ENCODE peak calls at places on chromosomes 16 and 17, in seven cellular contexts. B is HCT116, A is stomach, P is uterus, D is A549, X is gastrocnemius medialis, I is IMR-90. H is an unnamed sample.
A peak's percentile ranks its signal among the peaks of the same experiment; 100 is the strongest.

GRCh38 chr16:61934591-61934990 is 101.6 kb downstream of the CDH8 start:
- DNase-seq in B (no peak), A (no peak), P (no peak), D (no peak), X (no peak), I (no peak), H (no peak)

GRCh38 chr16:87411375-87412271 is 19.5 kb downstream of the MAP1LC3B start:
- DNase-seq in B (no peak), A (no peak), P (no peak), D (no peak), X (no peak), I (no peak), H (no peak)

GRCh38 chr17:48725005-48725293 is 2.0 kb downstream of the PRAC2 start:
- DNase-seq in B (no peak), A (no peak), P (no peak), D (no peak), X (no peak), I (no peak), H (no peak)

GRCh38 chr17:36825956-36826350 is 111.3 kb upstream of the LHX1 start:
- DNase-seq in B (no peak), A (no peak), P (no peak), D (no peak), X (no peak), I (no peak), H (no peak)

GRCh38 chr17:55605705-55606104 is 94.5 kb upstream of the SMIM36 start:
- DNase-seq in B (no peak), A (no peak), P (no peak), D (no peak), X (no peak), I (no peak), H (no peak)

GRCh38 chr17:64658931-64659330 is 3.2 kb downstream of the SMURF2 start:
- DNase-seq in B (no peak), A (no peak), P (no peak), D (peak; percentile 39), X (no peak), I (peak; percentile 90), H (no peak)

GRCh38 chr17:57045868-57046671 is 39.0 kb upstream of the AKAP1 start:
- DNase-seq in B (no peak), A (peak; percentile 70), P (no peak), D (no peak), X (peak; percentile 45), I (no peak), H (no peak)

GRCh38 chr17:46198233-46198632 is 5.0 kb upstream of the KANSL1 start:
- DNase-seq in B (no peak), A (no peak), P (no peak), D (no peak), X (no peak), I (no peak), H (no peak)

GRCh38 chr16:24671455-24671954 is 57.9 kb upstream of the TNRC6A start:
- DNase-seq in B (no peak), A (no peak), P (peak; percentile 27), D (no peak), X (no peak), I (no peak), H (no peak)

DNA sequence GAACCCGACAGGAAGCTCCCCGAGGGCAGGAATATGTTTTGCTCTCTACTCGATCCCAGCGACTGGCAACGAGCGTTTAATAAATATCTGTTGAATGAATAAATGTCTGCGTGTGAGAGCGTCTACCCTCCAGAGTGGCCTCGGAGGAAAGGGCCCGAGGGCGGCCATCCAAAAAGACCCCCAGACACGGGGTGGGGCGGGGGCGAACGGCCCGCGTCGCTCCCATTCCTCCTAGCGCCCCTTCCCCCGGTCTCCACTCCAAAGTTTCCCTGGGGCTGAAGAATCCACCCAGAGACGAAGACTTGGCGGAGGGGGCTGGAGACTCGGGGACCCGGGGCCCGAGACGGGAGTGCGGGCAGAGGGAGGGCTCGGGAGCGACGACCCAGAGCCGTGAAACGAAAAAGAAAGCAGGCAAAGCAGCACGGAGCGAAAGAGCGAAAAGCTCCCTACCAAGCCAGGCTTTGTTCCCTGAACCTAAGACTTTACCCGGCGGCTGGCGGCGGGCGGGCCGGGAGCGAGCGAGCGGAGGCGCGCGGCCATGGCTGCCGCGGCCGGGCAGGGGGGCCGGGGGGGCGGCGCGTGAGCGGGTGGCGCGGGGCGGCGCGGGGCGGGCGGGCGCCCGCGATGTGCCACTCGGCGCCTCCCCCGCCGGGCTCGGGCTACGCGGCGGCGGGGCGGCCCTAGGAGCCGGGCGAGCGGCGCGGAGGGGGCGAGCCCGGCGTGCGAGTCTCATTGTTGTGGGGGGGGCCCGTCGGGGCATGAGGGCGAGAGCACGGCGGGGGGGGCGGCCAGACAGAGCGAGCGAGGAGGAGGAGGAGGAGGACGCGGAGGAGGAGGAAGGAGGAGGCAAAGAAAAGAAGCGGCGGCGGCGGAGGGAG is at the start of gene MLLT6:
- DNase-seq in B (no peak), A (peak; percentile 82), P (peak; percentile 80), D (peak; percentile 85), X (peak; percentile 75), I (peak; percentile 71), H (peak; percentile 84)
- TF ChIP-seq POLR2A in B (no peak), A (no peak), P (no peak), D (peak; percentile 40), X (peak; percentile 62), I (no peak), H (peak; percentile 37)

DNA sequence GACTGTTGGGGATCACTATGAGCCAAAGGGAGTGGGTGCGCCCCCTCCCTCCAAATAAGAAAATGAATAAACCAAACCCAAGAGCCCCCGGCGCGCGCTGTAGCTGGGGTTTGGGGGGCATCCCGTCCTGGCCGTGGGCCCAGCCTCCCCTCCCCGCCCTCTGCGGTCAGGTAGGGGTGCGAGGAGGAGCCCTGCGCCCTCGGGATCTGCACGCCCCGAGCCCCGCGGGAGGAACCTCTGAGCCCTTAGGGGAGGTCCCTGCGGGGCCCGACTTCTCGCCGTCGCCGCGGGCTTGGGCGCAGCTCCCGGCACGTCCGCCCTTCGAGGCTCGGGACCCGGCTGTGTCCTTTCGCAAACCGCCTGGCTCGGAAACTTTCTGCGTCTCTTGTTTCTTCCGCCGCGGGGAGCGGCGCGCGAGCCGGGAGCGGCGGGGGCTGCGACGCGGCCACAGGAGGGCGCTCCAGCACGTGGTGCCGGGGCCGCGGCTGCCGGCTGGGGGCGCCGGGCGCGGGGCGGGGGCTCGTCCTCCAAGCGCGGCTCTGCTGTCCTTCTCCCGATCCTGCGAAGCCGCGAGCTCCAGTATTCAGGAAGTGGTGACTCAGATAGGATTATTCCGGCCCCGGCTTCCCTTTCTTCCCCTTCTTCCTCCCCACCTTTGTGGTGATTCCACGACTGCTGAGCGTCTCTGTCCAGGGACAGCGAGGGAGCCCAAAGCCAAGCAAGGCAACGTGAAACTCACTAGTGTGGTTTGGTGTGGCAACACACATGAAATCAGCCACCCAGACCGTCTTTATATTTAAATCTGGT is 1.6 kb downstream of the PITPNC1 start:
- DNase-seq in B (peak; percentile 56), A (peak; percentile 80), P (peak; percentile 63), D (peak; percentile 75), X (peak; percentile 79), I (peak; percentile 82), H (peak; percentile 84)
- TF ChIP-seq POLR2A in B (no peak), A (no peak), P (peak; percentile 60), D (no peak), X (peak; percentile 82), I (peak; percentile 52), H (no peak)

DNA sequence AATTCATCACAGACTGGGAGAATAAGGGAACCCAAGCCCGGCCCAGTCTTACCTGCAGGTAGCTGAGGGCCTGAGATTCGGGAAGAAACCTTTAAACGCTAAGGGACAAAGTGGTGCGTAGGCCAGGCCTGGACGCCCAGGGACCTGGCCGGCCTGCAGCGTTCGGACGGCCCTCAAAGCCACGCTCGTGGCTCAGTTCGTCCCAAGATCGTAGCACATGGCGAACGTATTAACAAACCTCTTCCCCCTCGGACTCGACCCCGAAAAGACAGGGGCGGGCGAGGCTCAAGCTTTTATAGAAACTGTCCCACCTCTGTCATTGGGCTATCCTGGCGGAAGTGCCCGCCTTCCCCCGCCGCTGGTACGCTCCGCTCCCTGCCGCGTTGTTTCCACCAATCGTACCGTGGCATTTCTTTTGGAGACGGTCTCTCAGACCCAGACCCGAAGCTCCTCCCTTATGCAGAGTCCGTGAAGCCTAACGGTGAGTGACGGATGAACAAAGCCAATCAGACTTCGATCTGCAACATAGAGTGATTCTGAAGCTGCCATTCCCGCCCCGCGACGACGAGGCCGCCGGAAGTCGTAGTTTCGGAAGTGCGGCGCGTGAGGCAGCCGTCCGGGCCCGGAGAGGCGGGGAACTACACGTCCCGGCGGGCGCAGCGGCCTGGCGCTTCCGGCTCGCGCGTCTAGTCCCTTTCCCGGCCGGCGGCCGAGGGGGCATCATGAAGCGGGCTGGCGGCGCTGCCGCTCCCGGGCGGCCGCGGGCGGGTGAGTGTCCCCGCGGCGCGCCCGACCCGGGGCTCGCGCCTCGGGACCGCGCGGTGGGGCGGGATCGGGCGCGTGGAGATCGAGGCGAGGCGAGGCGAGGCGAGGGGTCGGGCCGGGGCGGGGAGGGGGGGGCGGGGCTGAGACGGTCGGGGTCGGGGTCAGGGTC is at the start of gene TRAF7:
- DNase-seq in B (peak; percentile 100), A (peak; percentile 98), P (peak; percentile 100), D (peak; percentile 100), X (peak; percentile 100), I (peak; percentile 100), H (peak; percentile 100)
- TF ChIP-seq POLR2A in B (peak; percentile 99), A (peak; percentile 99), P (peak; percentile 97), D (peak; percentile 99), X (peak; percentile 99), I (peak; percentile 100), H (peak; percentile 99)

DNA sequence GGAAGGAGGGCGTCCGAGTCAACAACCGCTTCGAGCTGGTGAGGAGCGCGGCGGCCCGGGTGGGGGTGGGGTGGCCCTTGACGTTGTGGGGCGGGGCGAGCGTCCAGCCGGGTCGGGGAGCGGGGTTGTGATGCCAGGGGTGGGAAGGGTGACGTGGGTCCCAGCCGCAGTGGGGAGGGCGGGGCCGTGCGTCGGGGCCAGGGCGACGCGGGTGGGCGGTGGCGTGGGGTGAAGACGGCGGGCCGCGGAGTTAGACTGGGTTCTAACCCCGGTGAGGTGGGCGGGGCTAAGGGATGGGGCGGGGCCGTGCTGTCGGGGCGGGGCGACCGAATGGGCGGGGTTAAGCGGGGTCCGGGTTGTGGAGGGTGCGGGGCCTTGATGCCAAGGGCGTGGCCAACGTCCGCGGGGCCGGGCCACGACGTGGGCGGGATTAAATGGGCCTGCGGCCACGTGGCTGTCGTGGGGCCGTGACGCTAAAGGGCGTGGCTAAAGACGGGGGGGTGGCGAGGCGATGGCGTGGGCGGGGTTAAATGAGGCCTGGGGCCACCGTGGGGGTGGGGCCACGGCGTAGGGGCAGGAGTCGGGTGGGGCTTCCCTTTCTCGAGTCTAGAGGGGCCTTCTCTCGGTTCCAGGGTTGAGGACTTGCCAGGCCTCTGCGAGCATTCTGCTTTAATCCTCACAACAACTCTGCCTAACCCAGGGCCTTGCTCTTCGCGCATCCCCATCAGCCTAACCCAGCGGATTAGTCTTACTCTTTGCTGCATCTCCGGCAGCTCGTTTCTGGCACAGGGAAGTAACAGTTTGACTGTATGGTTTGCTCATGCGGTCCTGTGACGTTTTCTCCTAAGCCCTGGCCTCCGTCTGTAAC is 664 bp downstream of the TCF25 start:
- DNase-seq in B (peak; percentile 94), A (peak; percentile 97), P (peak; percentile 95), D (peak; percentile 98), X (peak; percentile 94), I (peak; percentile 95), H (peak; percentile 95)
- TF ChIP-seq POLR2A in B (no peak), A (no peak), P (no peak), D (no peak), X (no peak), I (no peak), H (no peak)

H was measured in H54.